ENCODE peak calls at places on chromosome 16, in four cellular contexts. One of them, this sample, is unnamed.

GRCh38 chr16:82605863-82606620 is 20.7 kb upstream of the CDH13 start:
- DNase-seq in HFFc6: no peak
- DNase-seq in HL-60: no peak
- DNase-seq in activated T-cell treated with anti-CD3 and anti-CD28 coated beads, Interleukin-2, amount 50 U/mL, for 72 hours: no peak
- DNase-seq in this sample: no peak

GRCh38 chr16:56950881-56951771 is 10.6 kb upstream of the CETP start:
- DNase-seq in activated T-cell treated with anti-CD3 and anti-CD28 coated beads, Interleukin-2, amount 50 U/mL, for 72 hours: peak
- DNase-seq in HFFc6: peak
- DNase-seq in HL-60: peak
- DNase-seq in this sample: peak

GRCh38 chr16:85162478-85163277 is 50.4 kb upstream of the CIBAR2 start:
- DNase-seq in HFFc6: peak
- DNase-seq in activated T-cell treated with anti-CD3 and anti-CD28 coated beads, Interleukin-2, amount 50 U/mL, for 72 hours: no peak
- DNase-seq in HL-60: no peak
- DNase-seq in this sample: no peak

GRCh38 chr16:759110-759910 is 1.2 kb upstream of the MSLN start:
- DNase-seq in activated T-cell treated with anti-CD3 and anti-CD28 coated beads, Interleukin-2, amount 50 U/mL, for 72 hours: no peak
- DNase-seq in HFFc6: no peak
- DNase-seq in HL-60: no peak
- DNase-seq in this sample: no peak

GRCh38 chr16:83443972-83444371 is 363.8 kb upstream of the HSBP1 start:
- DNase-seq in HL-60: no peak
- DNase-seq in activated T-cell treated with anti-CD3 and anti-CD28 coated beads, Interleukin-2, amount 50 U/mL, for 72 hours: no peak
- DNase-seq in HFFc6: no peak
- DNase-seq in this sample: no peak

GRCh38 chr16:85359147-85359822 is 247.0 kb upstream of the CIBAR2 start:
- DNase-seq in HL-60: no peak
- DNase-seq in activated T-cell treated with anti-CD3 and anti-CD28 coated beads, Interleukin-2, amount 50 U/mL, for 72 hours: no peak
- DNase-seq in HFFc6: no peak
- DNase-seq in this sample: no peak

GRCh38 chr16:81996664-81997529 is 14.4 kb downstream of the SDR42E1 start:
- DNase-seq in HFFc6: peak
- DNase-seq in activated T-cell treated with anti-CD3 and anti-CD28 coated beads, Interleukin-2, amount 50 U/mL, for 72 hours: no peak
- DNase-seq in HL-60: peak
- DNase-seq in this sample: no peak

GRCh38 chr16:4936181-4936990 is 562 bp downstream of the PPL start:
- DNase-seq in HFFc6: no peak
- DNase-seq in activated T-cell treated with anti-CD3 and anti-CD28 coated beads, Interleukin-2, amount 50 U/mL, for 72 hours: peak
- DNase-seq in HL-60: no peak
- DNase-seq in this sample: no peak

GRCh38 chr16:30356401-30357084 is 1.4 kb upstream of the CD2BP2 start:
- DNase-seq in activated T-cell treated with anti-CD3 and anti-CD28 coated beads, Interleukin-2, amount 50 U/mL, for 72 hours: no peak
- DNase-seq in HFFc6: no peak
- DNase-seq in HL-60: no peak
- DNase-seq in this sample: no peak

GRCh38 chr16:11047057-11047456 is 102.7 kb downstream of the CLEC16A start:
- DNase-seq in HFFc6: peak
- DNase-seq in activated T-cell treated with anti-CD3 and anti-CD28 coated beads, Interleukin-2, amount 50 U/mL, for 72 hours: no peak
- DNase-seq in HL-60: no peak
- DNase-seq in this sample: no peak

GRCh38 chr16:65717006-65717720 is 595.3 kb upstream of the CDH11 start:
- DNase-seq in HFFc6: no peak
- DNase-seq in HL-60: no peak
- DNase-seq in activated T-cell treated with anti-CD3 and anti-CD28 coated beads, Interleukin-2, amount 50 U/mL, for 72 hours: no peak
- DNase-seq in this sample: no peak

GRCh38 chr16:17223576-17223975 is 247.2 kb downstream of the XYLT1 start:
- DNase-seq in HFFc6: no peak
- DNase-seq in activated T-cell treated with anti-CD3 and anti-CD28 coated beads, Interleukin-2, amount 50 U/mL, for 72 hours: no peak
- DNase-seq in HL-60: no peak
- DNase-seq in this sample: no peak

This sample was measured in stimulated activated naive CD8-positive, alpha-beta T cell treated with anti-CD3 and anti-CD28 coated beads, Interleukin-15, amount 100 ng/mL, for 72 hours.